ENCODE peak calls at places on chromosomes 11 and 22, in four cellular contexts. T, N, Y and W are unnamed samples.

GRCh38 chr11:1120532-1121342 is 37.0 kb upstream of the MUC5AC start:
- DNase-seq in N (peak; percentile 84), T (no peak), Y (no peak), W (no peak)

GRCh38 chr22:49582671-49583070 is 245.0 kb downstream of the BRD1 start:
- DNase-seq in N (peak; percentile 78), Y (no peak), T (no peak), W (no peak)

GRCh38 chr11:12007769-12008737 is at the start of gene DKK3:
- DNase-seq in N (no peak), T (no peak), Y (no peak), W (no peak)

GRCh38 chr22:40533712-40534378 is 102.7 kb downstream of the MRTFA start:
- DNase-seq in Y (no peak), T (peak; percentile 30), N (no peak), W (peak; percentile 35)

GRCh38 chr11:12539570-12539969 is 134.7 kb upstream of the TEAD1 start:
- DNase-seq in N (no peak), Y (no peak), T (no peak), W (no peak)

GRCh38 chr22:20131593-20131855 is at the start of gene ZDHHC8:
- DNase-seq in T (no peak), Y (no peak), N (no peak), W (no peak)

GRCh38 chr11:2847511-2847910 is 38.1 kb downstream of the CDKN1C start:
- DNase-seq in Y (no peak), N (no peak), T (no peak), W (no peak)

GRCh38 chr11:69382131-69383128 is 88.5 kb downstream of the MYEOV start:
- DNase-seq in N (peak; percentile 76), Y (no peak), T (no peak), W (no peak)

GRCh38 chr11:215581-216037 is 8.1 kb downstream of the RIC8A start:
- DNase-seq in T (no peak), N (no peak), Y (no peak), W (no peak)

GRCh38 chr11:85673422-85673821 is 8.5 kb upstream of the CREBZF start:
- DNase-seq in Y (no peak), N (no peak), T (no peak), W (no peak)

GRCh38 chr11:200224-201003 is 6.8 kb downstream of the BET1L start:
- DNase-seq in N (peak; percentile 78), Y (no peak), T (no peak), W (no peak)

GRCh38 chr11:37459430-37459829 is 861.4 kb upstream of the RAG2 start:
- DNase-seq in T (no peak), Y (no peak), N (no peak), W (no peak)

GRCh38 chr22:46916886-46917625 is 154.6 kb downstream of the TBC1D22A start:
- DNase-seq in N (peak; percentile 76), T (no peak), Y (no peak), W (no peak)

GRCh38 chr22:36227396-36227795 is 11.9 kb downstream of the APOL2 start:
- DNase-seq in Y (no peak), T (no peak), N (peak; percentile 68), W (no peak)

GRCh38 chr11:67373916-67374570 is 645 bp upstream of the CLCF1 start:
- DNase-seq in T (no peak), N (peak; percentile 93), Y (peak; percentile 82), W (no peak)

GRCh38 chr11:19953342-19953741 is 206.9 kb downstream of the DBX1 start:
- DNase-seq in T (no peak), Y (no peak), N (no peak), W (no peak)